ENCODE peak calls at places on chromosomes 16 and 17, in eight cellular contexts. One of them, this sample, is unnamed.
A peak's percentile ranks its signal among the peaks of the same experiment; 100 is the strongest.

GRCh38 chr17:5499790-5500189 is 13.4 kb downstream of the MIS12 start:
- DNase-seq in stomach: no peak
- DNase-seq in CD4-positive, CD25-positive, alpha-beta regulatory T cell: no peak
- DNase-seq in Karpas-422: no peak
- DNase-seq in lower lobe of right lung: no peak
- DNase-seq in effector memory CD4-positive, alpha-beta T cell: no peak
- DNase-seq in IMR-90: no peak
- DNase-seq in PC-3: no peak
- DNase-seq in this sample: no peak

GRCh38 chr16:80932725-80933124 is 74.0 kb downstream of the CMC2 start:
- DNase-seq in stomach: peak; percentile 28
- DNase-seq in CD4-positive, CD25-positive, alpha-beta regulatory T cell: no peak
- DNase-seq in Karpas-422: no peak
- DNase-seq in lower lobe of right lung: peak; percentile 52
- DNase-seq in effector memory CD4-positive, alpha-beta T cell: no peak
- DNase-seq in IMR-90: peak; percentile 80
- DNase-seq in PC-3: peak; percentile 82
- DNase-seq in this sample: no peak

GRCh38 chr16:48326937-48327336 is 58.3 kb downstream of the SIAH1 start:
- DNase-seq in stomach: no peak
- DNase-seq in CD4-positive, CD25-positive, alpha-beta regulatory T cell: no peak
- DNase-seq in Karpas-422: no peak
- DNase-seq in lower lobe of right lung: no peak
- DNase-seq in effector memory CD4-positive, alpha-beta T cell: no peak
- DNase-seq in IMR-90: no peak
- DNase-seq in PC-3: no peak
- DNase-seq in this sample: no peak

GRCh38 chr17:50123649-50124349 is 6.2 kb downstream of the SAMD14 start:
- DNase-seq in stomach: no peak
- DNase-seq in CD4-positive, CD25-positive, alpha-beta regulatory T cell: no peak
- DNase-seq in Karpas-422: no peak
- DNase-seq in lower lobe of right lung: no peak
- DNase-seq in effector memory CD4-positive, alpha-beta T cell: no peak
- DNase-seq in IMR-90: peak; percentile 46
- DNase-seq in PC-3: no peak
- DNase-seq in this sample: no peak

GRCh38 chr16:55470533-55471371 is 8.2 kb upstream of the MMP2 start:
- DNase-seq in stomach: peak; percentile 49
- DNase-seq in CD4-positive, CD25-positive, alpha-beta regulatory T cell: no peak
- DNase-seq in Karpas-422: no peak
- DNase-seq in lower lobe of right lung: no peak
- DNase-seq in effector memory CD4-positive, alpha-beta T cell: no peak
- DNase-seq in IMR-90: no peak
- DNase-seq in PC-3: peak; percentile 50
- DNase-seq in this sample: no peak

GRCh38 chr17:35730400-35731005 is 936 bp upstream of the RASL10B start:
- DNase-seq in stomach: no peak
- DNase-seq in CD4-positive, CD25-positive, alpha-beta regulatory T cell: no peak
- DNase-seq in Karpas-422: no peak
- DNase-seq in lower lobe of right lung: no peak
- DNase-seq in effector memory CD4-positive, alpha-beta T cell: no peak
- DNase-seq in IMR-90: no peak
- DNase-seq in PC-3: no peak
- DNase-seq in this sample: no peak

GRCh38 chr16:54060599-54061355 is 225.8 kb downstream of the IRX3 start:
- DNase-seq in stomach: no peak
- DNase-seq in CD4-positive, CD25-positive, alpha-beta regulatory T cell: no peak
- DNase-seq in Karpas-422: no peak
- DNase-seq in lower lobe of right lung: no peak
- DNase-seq in effector memory CD4-positive, alpha-beta T cell: no peak
- DNase-seq in IMR-90: no peak
- DNase-seq in PC-3: no peak
- DNase-seq in this sample: no peak

GRCh38 chr17:46085522-46085921 is 86.5 kb downstream of the STH start:
- DNase-seq in stomach: no peak
- DNase-seq in CD4-positive, CD25-positive, alpha-beta regulatory T cell: no peak
- DNase-seq in Karpas-422: no peak
- DNase-seq in lower lobe of right lung: no peak
- DNase-seq in effector memory CD4-positive, alpha-beta T cell: no peak
- DNase-seq in IMR-90: no peak
- DNase-seq in PC-3: no peak
- DNase-seq in this sample: no peak

GRCh38 chr17:82929011-82929622 is 89.3 kb upstream of the ZNF750 start:
- DNase-seq in stomach: no peak
- DNase-seq in CD4-positive, CD25-positive, alpha-beta regulatory T cell: no peak
- DNase-seq in Karpas-422: no peak
- DNase-seq in lower lobe of right lung: peak; percentile 37
- DNase-seq in effector memory CD4-positive, alpha-beta T cell: no peak
- DNase-seq in IMR-90: no peak
- DNase-seq in PC-3: no peak
- DNase-seq in this sample: peak; percentile 60

GRCh38 chr16:80924372-80924978 is 82.2 kb downstream of the CMC2 start:
- DNase-seq in stomach: peak; percentile 80
- DNase-seq in CD4-positive, CD25-positive, alpha-beta regulatory T cell: peak; percentile 54
- DNase-seq in Karpas-422: peak; percentile 83
- DNase-seq in lower lobe of right lung: no peak
- DNase-seq in effector memory CD4-positive, alpha-beta T cell: no peak
- DNase-seq in IMR-90: peak; percentile 43
- DNase-seq in PC-3: peak; percentile 51
- DNase-seq in this sample: no peak

GRCh38 chr17:39927928-39928867 is 666 bp downstream of the LRRC3C start:
- DNase-seq in stomach: peak; percentile 46
- DNase-seq in CD4-positive, CD25-positive, alpha-beta regulatory T cell: no peak
- DNase-seq in Karpas-422: peak; percentile 65
- DNase-seq in lower lobe of right lung: peak; percentile 71
- DNase-seq in effector memory CD4-positive, alpha-beta T cell: no peak
- DNase-seq in IMR-90: no peak
- DNase-seq in PC-3: no peak
- DNase-seq in this sample: peak; percentile 82

GRCh38 chr16:53282975-53283946 is 151.0 kb upstream of the RBL2 start:
- DNase-seq in stomach: no peak
- DNase-seq in CD4-positive, CD25-positive, alpha-beta regulatory T cell: peak; percentile 44
- DNase-seq in Karpas-422: peak; percentile 64
- DNase-seq in lower lobe of right lung: no peak
- DNase-seq in effector memory CD4-positive, alpha-beta T cell: no peak
- DNase-seq in IMR-90: peak; percentile 49
- DNase-seq in PC-3: peak; percentile 66
- DNase-seq in this sample: no peak

GRCh38 chr17:5769936-5770335 is 185.6 kb upstream of the NLRP1 start:
- DNase-seq in stomach: no peak
- DNase-seq in CD4-positive, CD25-positive, alpha-beta regulatory T cell: no peak
- DNase-seq in Karpas-422: no peak
- DNase-seq in lower lobe of right lung: no peak
- DNase-seq in effector memory CD4-positive, alpha-beta T cell: no peak
- DNase-seq in IMR-90: no peak
- DNase-seq in PC-3: no peak
- DNase-seq in this sample: no peak

GRCh38 chr17:76051071-76051467 is 21.2 kb downstream of the SRP68 start:
- DNase-seq in stomach: no peak
- DNase-seq in CD4-positive, CD25-positive, alpha-beta regulatory T cell: no peak
- DNase-seq in Karpas-422: no peak
- DNase-seq in lower lobe of right lung: no peak
- DNase-seq in effector memory CD4-positive, alpha-beta T cell: no peak
- DNase-seq in IMR-90: no peak
- DNase-seq in PC-3: peak; percentile 88
- DNase-seq in this sample: no peak

GRCh38 chr17:73553311-73553710 is 90.9 kb downstream of the SDK2 start:
- DNase-seq in stomach: no peak
- DNase-seq in CD4-positive, CD25-positive, alpha-beta regulatory T cell: no peak
- DNase-seq in Karpas-422: no peak
- DNase-seq in lower lobe of right lung: no peak
- DNase-seq in effector memory CD4-positive, alpha-beta T cell: no peak
- DNase-seq in IMR-90: no peak
- DNase-seq in PC-3: peak; percentile 34
- DNase-seq in this sample: no peak

DNA sequence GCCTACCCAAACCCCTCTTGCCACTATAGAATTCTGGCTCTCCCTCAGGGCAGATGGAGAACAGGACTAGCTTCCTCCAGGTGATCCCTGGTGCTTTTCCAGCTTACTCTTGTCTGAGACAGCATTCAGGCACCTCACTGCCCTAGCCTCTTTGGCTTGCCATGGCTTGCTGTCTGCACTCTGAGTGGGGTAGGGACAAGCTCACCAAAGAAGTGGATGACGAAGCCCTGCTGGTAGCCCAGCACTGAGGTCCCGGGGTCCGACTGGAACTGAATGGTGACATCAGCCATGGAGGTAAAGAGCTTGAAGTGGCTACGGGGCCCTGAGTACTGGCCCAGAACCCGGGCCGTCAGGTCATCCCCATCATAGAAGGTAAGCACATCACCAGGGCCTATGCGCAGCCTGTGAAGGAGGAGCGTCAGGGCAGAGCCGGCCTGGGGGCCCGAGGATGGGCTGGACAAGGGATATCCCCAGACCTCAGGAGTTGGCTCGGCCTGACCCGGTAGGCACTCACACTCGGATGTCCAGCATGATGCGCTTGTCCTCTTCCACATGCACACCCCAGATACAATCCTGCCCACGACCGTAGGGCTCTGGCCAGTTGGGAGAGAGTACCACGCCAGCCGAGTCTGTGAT is 7.6 kb upstream of the PHF12 start:
- DNase-seq in stomach: no peak
- DNase-seq in CD4-positive, CD25-positive, alpha-beta regulatory T cell: no peak
- DNase-seq in Karpas-422: no peak
- DNase-seq in lower lobe of right lung: no peak
- DNase-seq in effector memory CD4-positive, alpha-beta T cell: no peak
- DNase-seq in IMR-90: no peak
- DNase-seq in PC-3: no peak
- DNase-seq in this sample: no peak
- H3K4me1 ChIP-seq in stomach: no peaks in the 10 kb centered on the region
- H3K4me1 ChIP-seq in CD4-positive, CD25-positive, alpha-beta regulatory T cell: no peaks in the 10 kb centered on the region
- H3K4me1 ChIP-seq in Karpas-422: no peaks in the 10 kb centered on the region
- H3K4me1 ChIP-seq in lower lobe of right lung: no peaks in the 10 kb centered on the region
- H3K4me1 ChIP-seq in effector memory CD4-positive, alpha-beta T cell: no peaks in the 10 kb centered on the region
- H3K4me1 ChIP-seq in IMR-90: no peaks in the 10 kb centered on the region
- H3K4me1 ChIP-seq in PC-3: no peaks in the 10 kb centered on the region
- H3K4me1 ChIP-seq in this sample: no peaks in the 10 kb centered on the region

GRCh38 chr17:77324227-77324626 is 183.5 kb downstream of the SEC14L1 start:
- DNase-seq in stomach: peak; percentile 21
- DNase-seq in CD4-positive, CD25-positive, alpha-beta regulatory T cell: no peak
- DNase-seq in Karpas-422: no peak
- DNase-seq in lower lobe of right lung: peak; percentile 41
- DNase-seq in effector memory CD4-positive, alpha-beta T cell: no peak
- DNase-seq in IMR-90: no peak
- DNase-seq in PC-3: no peak
- DNase-seq in this sample: peak; percentile 53
- H3K4me1 ChIP-seq in stomach: peaks cover 78% of the 10 kb centered on the region
- H3K4me1 ChIP-seq in CD4-positive, CD25-positive, alpha-beta regulatory T cell: peaks cover 43% of the 10 kb centered on the region
- H3K4me1 ChIP-seq in Karpas-422: peaks cover 67% of the 10 kb centered on the region
- H3K4me1 ChIP-seq in lower lobe of right lung: peaks cover 71% of the 10 kb centered on the region
- H3K4me1 ChIP-seq in effector memory CD4-positive, alpha-beta T cell: peaks cover 47% of the 10 kb centered on the region
- H3K4me1 ChIP-seq in IMR-90: peaks cover 46% of the 10 kb centered on the region
- H3K4me1 ChIP-seq in PC-3: peaks cover 59% of the 10 kb centered on the region
- H3K4me1 ChIP-seq in this sample: peaks cover 66% of the 10 kb centered on the region

GRCh38 chr17:57531078-57531477 is 214.0 kb downstream of the CCDC182 start:
- DNase-seq in stomach: no peak
- DNase-seq in CD4-positive, CD25-positive, alpha-beta regulatory T cell: no peak
- DNase-seq in Karpas-422: no peak
- DNase-seq in lower lobe of right lung: no peak
- DNase-seq in effector memory CD4-positive, alpha-beta T cell: no peak
- DNase-seq in IMR-90: no peak
- DNase-seq in PC-3: no peak
- DNase-seq in this sample: no peak

GRCh38 chr17:57527437-57528083 is 217.5 kb downstream of the CCDC182 start:
- DNase-seq in stomach: no peak
- DNase-seq in CD4-positive, CD25-positive, alpha-beta regulatory T cell: no peak
- DNase-seq in Karpas-422: no peak
- DNase-seq in lower lobe of right lung: no peak
- DNase-seq in effector memory CD4-positive, alpha-beta T cell: no peak
- DNase-seq in IMR-90: no peak
- DNase-seq in PC-3: no peak
- DNase-seq in this sample: no peak

GRCh38 chr17:57530026-57530425 is 215.1 kb downstream of the CCDC182 start:
- DNase-seq in stomach: no peak
- DNase-seq in CD4-positive, CD25-positive, alpha-beta regulatory T cell: no peak
- DNase-seq in Karpas-422: no peak
- DNase-seq in lower lobe of right lung: no peak
- DNase-seq in effector memory CD4-positive, alpha-beta T cell: no peak
- DNase-seq in IMR-90: no peak
- DNase-seq in PC-3: no peak
- DNase-seq in this sample: no peak

GRCh38 chr17:57530508-57530907 is 214.6 kb downstream of the CCDC182 start:
- DNase-seq in stomach: no peak
- DNase-seq in CD4-positive, CD25-positive, alpha-beta regulatory T cell: peak; percentile 43
- DNase-seq in Karpas-422: no peak
- DNase-seq in lower lobe of right lung: no peak
- DNase-seq in effector memory CD4-positive, alpha-beta T cell: no peak
- DNase-seq in IMR-90: peak; percentile 24
- DNase-seq in PC-3: no peak
- DNase-seq in this sample: no peak

DNA sequence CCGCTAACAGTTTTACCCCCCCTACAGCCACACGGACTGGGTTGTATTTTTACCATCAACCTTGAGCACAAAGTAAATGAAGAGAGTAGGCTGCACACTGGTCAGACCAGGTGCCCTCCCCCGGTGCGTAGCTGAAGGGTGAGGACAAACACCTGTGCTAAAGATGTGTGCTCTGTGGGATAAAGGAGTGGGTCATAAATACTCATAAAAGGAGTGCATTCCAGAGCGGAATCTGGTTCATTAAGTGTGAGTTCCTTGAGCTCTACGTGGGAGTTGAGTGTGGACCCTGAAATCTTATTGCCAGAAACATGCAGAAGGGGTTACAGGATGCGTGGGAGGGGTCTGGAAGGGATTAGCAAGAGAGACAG is 217.0 kb downstream of the CCDC182 start:
- DNase-seq in stomach: no peak
- DNase-seq in CD4-positive, CD25-positive, alpha-beta regulatory T cell: no peak
- DNase-seq in Karpas-422: no peak
- DNase-seq in lower lobe of right lung: peak; percentile 54
- DNase-seq in effector memory CD4-positive, alpha-beta T cell: no peak
- DNase-seq in IMR-90: no peak
- DNase-seq in PC-3: no peak
- DNase-seq in this sample: no peak
- H3K4me1 ChIP-seq in stomach: peaks cover 35% of the 10 kb centered on the region
- H3K4me1 ChIP-seq in CD4-positive, CD25-positive, alpha-beta regulatory T cell: peaks cover 10% of the 10 kb centered on the region
- H3K4me1 ChIP-seq in Karpas-422: peaks cover 96% of the 10 kb centered on the region
- H3K4me1 ChIP-seq in lower lobe of right lung: peaks cover 18% of the 10 kb centered on the region
- H3K4me1 ChIP-seq in effector memory CD4-positive, alpha-beta T cell: no peaks in the 10 kb centered on the region
- H3K4me1 ChIP-seq in IMR-90: peaks cover 30% of the 10 kb centered on the region
- H3K4me1 ChIP-seq in PC-3: peaks cover 20% of the 10 kb centered on the region
- H3K4me1 ChIP-seq in this sample: peaks cover 12% of the 10 kb centered on the region

DNA sequence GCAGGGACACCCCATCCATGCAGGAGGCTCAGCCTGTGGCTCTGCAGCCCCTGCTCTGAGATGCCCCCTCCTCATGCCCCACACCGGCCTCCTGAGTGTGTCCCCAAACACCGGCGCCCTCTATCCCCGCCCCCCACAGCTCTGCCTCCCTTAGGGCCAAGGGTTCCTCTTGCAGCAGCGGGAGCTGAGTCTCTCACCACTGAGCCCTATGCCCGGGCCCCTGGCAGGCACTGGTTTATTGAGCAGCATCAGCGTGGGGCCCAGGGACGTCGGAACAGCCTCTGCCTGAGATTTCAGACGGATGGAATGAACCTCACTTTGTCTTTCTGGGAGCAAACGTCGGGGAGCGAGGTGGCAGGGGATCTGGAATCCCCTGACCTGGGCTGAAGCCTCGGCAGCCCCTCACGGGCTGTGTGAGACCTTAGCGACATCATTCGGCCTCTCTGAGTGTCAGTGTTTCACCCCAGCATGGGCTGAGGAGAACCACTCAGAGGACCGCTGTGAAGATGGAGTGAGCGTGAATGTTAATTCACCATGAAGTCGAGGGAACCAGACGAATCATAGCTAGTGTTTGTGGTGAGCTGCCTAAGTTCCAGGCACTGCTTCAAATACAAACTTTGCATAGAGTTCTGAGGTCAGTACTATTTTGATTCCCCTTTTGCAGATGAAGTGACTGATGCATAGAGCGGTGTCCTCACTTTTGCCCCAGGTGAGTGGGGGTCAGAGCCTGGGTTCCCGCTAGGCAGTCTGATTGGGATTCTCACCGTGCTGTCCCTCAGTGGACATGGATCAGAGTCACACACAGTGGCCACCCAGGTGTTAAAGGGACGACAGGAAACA is 5.3 kb upstream of the C16orf74 start:
- DNase-seq in stomach: no peak
- DNase-seq in CD4-positive, CD25-positive, alpha-beta regulatory T cell: no peak
- DNase-seq in Karpas-422: peak; percentile 87
- DNase-seq in lower lobe of right lung: peak; percentile 28
- DNase-seq in effector memory CD4-positive, alpha-beta T cell: no peak
- DNase-seq in IMR-90: peak; percentile 62
- DNase-seq in PC-3: no peak
- DNase-seq in this sample: no peak
- H3K4me1 ChIP-seq in stomach: peaks cover 34% of the 10 kb centered on the region
- H3K4me1 ChIP-seq in CD4-positive, CD25-positive, alpha-beta regulatory T cell: peaks cover 8% of the 10 kb centered on the region
- H3K4me1 ChIP-seq in Karpas-422: peaks cover 86% of the 10 kb centered on the region
- H3K4me1 ChIP-seq in lower lobe of right lung: peaks cover 13% of the 10 kb centered on the region
- H3K4me1 ChIP-seq in effector memory CD4-positive, alpha-beta T cell: peaks cover 3% of the 10 kb centered on the region
- H3K4me1 ChIP-seq in IMR-90: peaks cover 29% of the 10 kb centered on the region
- H3K4me1 ChIP-seq in PC-3: peaks cover 33% of the 10 kb centered on the region
- H3K4me1 ChIP-seq in this sample: peaks cover 5% of the 10 kb centered on the region

This sample was measured in upper lobe of right lung.